ENCODE peak calls at places on chromosomes 13 and 19, in nine cellular contexts. M is activated T-cell treated with anti-CD3 and anti-CD28 coated beads for 4 hours; T is EL; A is AML-193; F is CD8-positive, alpha-beta T cell; Q is HEK293T; V is cortex of kidney; B is neural crest cell; Y is stimulated activated naive B cell treated with anti-CD40 and anti-IgM and Interleukin-4, amounts not matched to agents 10 μg/mL and 1 μg/mL and 100 μg/mL, for 72 hours. C is an unnamed sample.

GRCh38 chr19:35727053-35727955 is 9.5 kb downstream of the KMT2B start:
- DNase-seq in M (no peak), T (no peak), A (no peak), F (no peak), Q (no peak), V (no peak), B (no peak), Y (no peak), C (no peak)

GRCh38 chr19:7004313-7004931 is 16.8 kb downstream of the MBD3L2B start:
- DNase-seq in M (no peak), T (no peak), A (peak; percentile 59), F (no peak), Q (no peak), V (no peak), B (peak; percentile 10), Y (no peak), C (peak; percentile 67)

GRCh38 chr19:40908981-40909380 is 26.9 kb upstream of the CYP2A7 start:
- DNase-seq in M (peak; percentile 22), T (no peak), A (no peak), F (peak; percentile 14), Q (no peak), V (no peak), B (no peak), Y (no peak), C (peak; percentile 42)

GRCh38 chr19:44303976-44304568 is 753 bp downstream of the ZNF235 start:
- DNase-seq in M (no peak), T (peak; percentile 54), A (peak; percentile 17), F (no peak), Q (peak; percentile 9), V (no peak), B (no peak), Y (no peak), C (peak; percentile 2)

GRCh38 chr13:77563110-77563509 is 27.6 kb downstream of the SCEL start:
- DNase-seq in M (no peak), T (no peak), A (peak; percentile 16), F (no peak), Q (no peak), V (no peak), B (no peak), Y (no peak), C (peak; percentile 21)

GRCh38 chr13:41696163-41697003 is 239.0 kb downstream of the RGCC start:
- DNase-seq in M (no peak), T (peak; percentile 90), A (no peak), F (no peak), Q (peak; percentile 39), V (no peak), B (no peak), Y (no peak), C (peak; percentile 21)

GRCh38 chr19:56211718-56212117 is 9.6 kb downstream of the ZSCAN5C start:
- DNase-seq in M (no peak), T (no peak), A (no peak), F (no peak), Q (no peak), V (no peak), B (no peak), Y (no peak), C (no peak)

GRCh38 chr13:49791753-49792549 is 531 bp downstream of the KPNA3 start:
- DNase-seq in M (peak; percentile 27), T (peak; percentile 52), A (peak; percentile 51), F (peak; percentile 32), Q (peak; percentile 41), V (no peak), B (peak; percentile 43), Y (peak; percentile 38), C (peak; percentile 76)

GRCh38 chr19:1285737-1286360 is at the start of gene EFNA2:
- DNase-seq in M (no peak), T (no peak), A (no peak), F (no peak), Q (peak; percentile 50), V (no peak), B (no peak), Y (no peak), C (no peak)

GRCh38 chr13:29174093-29174492 is 354.0 kb downstream of the MTUS2 start:
- DNase-seq in M (no peak), T (no peak), A (no peak), F (no peak), Q (no peak), V (no peak), B (no peak), Y (no peak), C (no peak)

GRCh38 chr19:4108767-4109625 is 14.9 kb downstream of the MAP2K2 start:
- DNase-seq in M (peak; percentile 42), T (no peak), A (peak; percentile 91), F (peak; percentile 69), Q (no peak), V (no peak), B (no peak), Y (peak; percentile 89), C (peak; percentile 94)

GRCh38 chr19:5037936-5038335 is 69.0 kb downstream of the KDM4B start:
- DNase-seq in M (no peak), T (no peak), A (no peak), F (no peak), Q (no peak), V (no peak), B (no peak), Y (no peak), C (no peak)

GRCh38 chr19:46303702-46304397 is 7.0 kb downstream of the HIF3A start:
- DNase-seq in M (no peak), T (no peak), A (no peak), F (no peak), Q (peak; percentile 38), V (no peak), B (peak; percentile 64), Y (no peak), C (no peak)

GRCh38 chr19:19531951-19532805 is 3.5 kb downstream of the YJEFN3 start:
- DNase-seq in M (peak; percentile 84), T (peak; percentile 65), A (peak; percentile 40), F (peak; percentile 81), Q (peak; percentile 82), V (no peak), B (peak; percentile 86), Y (peak; percentile 73), C (peak; percentile 76)

C was measured in NB4.